ENCODE peak calls at places on chromosomes 13 and 19, in six cellular contexts. One of them, this sample, is unnamed.

GRCh38 chr13:98487016-98487415 is 89.9 kb downstream of the STK24 start:
- DNase-seq in kidney epithelial cell: no peak
- DNase-seq in lung: no peak
- DNase-seq in NB4: no peak
- DNase-seq in epithelial cell of proximal tubule: no peak
- DNase-seq in fibroblast of the aortic adventitia: no peak
- DNase-seq in this sample: no peak

GRCh38 chr19:18479964-18480723 is 41.7 kb downstream of the ELL start:
- DNase-seq in kidney epithelial cell: no peak
- DNase-seq in lung: no peak
- DNase-seq in NB4: no peak
- DNase-seq in epithelial cell of proximal tubule: no peak
- DNase-seq in fibroblast of the aortic adventitia: peak; percentile 77
- DNase-seq in this sample: no peak

GRCh38 chr19:51788936-51789795 is 5.8 kb upstream of the FPR3 start:
- DNase-seq in kidney epithelial cell: no peak
- DNase-seq in lung: no peak
- DNase-seq in NB4: no peak
- DNase-seq in epithelial cell of proximal tubule: no peak
- DNase-seq in fibroblast of the aortic adventitia: no peak
- DNase-seq in this sample: no peak

GRCh38 chr13:23541221-23541620 is 29.0 kb upstream of the TNFRSF19 start:
- DNase-seq in kidney epithelial cell: no peak
- DNase-seq in lung: no peak
- DNase-seq in NB4: no peak
- DNase-seq in epithelial cell of proximal tubule: no peak
- DNase-seq in fibroblast of the aortic adventitia: no peak
- DNase-seq in this sample: no peak

GRCh38 chr19:33304760-33305647 is 2.7 kb upstream of the CEBPA start:
- DNase-seq in kidney epithelial cell: no peak
- DNase-seq in lung: peak; percentile 79
- DNase-seq in NB4: peak; percentile 45
- DNase-seq in epithelial cell of proximal tubule: no peak
- DNase-seq in fibroblast of the aortic adventitia: no peak
- DNase-seq in this sample: no peak

GRCh38 chr19:536031-536880 is 4.7 kb downstream of the CDC34 start:
- DNase-seq in kidney epithelial cell: no peak
- DNase-seq in lung: no peak
- DNase-seq in NB4: no peak
- DNase-seq in epithelial cell of proximal tubule: no peak
- DNase-seq in fibroblast of the aortic adventitia: no peak
- DNase-seq in this sample: no peak

GRCh38 chr13:32079586-32079985 is 48.0 kb downstream of the FRY start:
- DNase-seq in kidney epithelial cell: no peak
- DNase-seq in lung: no peak
- DNase-seq in NB4: no peak
- DNase-seq in epithelial cell of proximal tubule: no peak
- DNase-seq in fibroblast of the aortic adventitia: no peak
- DNase-seq in this sample: no peak

GRCh38 chr13:43545317-43545874 is 241.4 kb downstream of the ENOX1 start:
- DNase-seq in kidney epithelial cell: no peak
- DNase-seq in lung: no peak
- DNase-seq in NB4: no peak
- DNase-seq in epithelial cell of proximal tubule: no peak
- DNase-seq in fibroblast of the aortic adventitia: peak; percentile 60
- DNase-seq in this sample: no peak

GRCh38 chr13:98098511-98098910 is 44.4 kb upstream of the FARP1 start:
- DNase-seq in kidney epithelial cell: no peak
- DNase-seq in lung: no peak
- DNase-seq in NB4: no peak
- DNase-seq in epithelial cell of proximal tubule: no peak
- DNase-seq in fibroblast of the aortic adventitia: peak; percentile 16
- DNase-seq in this sample: no peak

GRCh38 chr13:43782686-43783085 is 4.1 kb downstream of the ENOX1 start:
- DNase-seq in kidney epithelial cell: no peak
- DNase-seq in lung: no peak
- DNase-seq in NB4: no peak
- DNase-seq in epithelial cell of proximal tubule: no peak
- DNase-seq in fibroblast of the aortic adventitia: no peak
- DNase-seq in this sample: no peak

GRCh38 chr19:44703336-44704078 is 4.6 kb downstream of the CEACAM16 start:
- DNase-seq in kidney epithelial cell: no peak
- DNase-seq in lung: no peak
- DNase-seq in NB4: no peak
- DNase-seq in epithelial cell of proximal tubule: no peak
- DNase-seq in fibroblast of the aortic adventitia: no peak
- DNase-seq in this sample: no peak

GRCh38 chr13:114110091-114110829 is 22.2 kb downstream of the RASA3 start:
- DNase-seq in kidney epithelial cell: no peak
- DNase-seq in lung: no peak
- DNase-seq in NB4: peak; percentile 97
- DNase-seq in epithelial cell of proximal tubule: no peak
- DNase-seq in fibroblast of the aortic adventitia: no peak
- DNase-seq in this sample: no peak

GRCh38 chr13:55062662-55063061 is 2034.0 kb downstream of the OLFM4 start:
- DNase-seq in kidney epithelial cell: no peak
- DNase-seq in lung: no peak
- DNase-seq in NB4: no peak
- DNase-seq in epithelial cell of proximal tubule: no peak
- DNase-seq in fibroblast of the aortic adventitia: no peak
- DNase-seq in this sample: no peak

GRCh38 chr19:1396768-1397679 is 4.3 kb downstream of the GAMT start:
- DNase-seq in kidney epithelial cell: no peak
- DNase-seq in lung: no peak
- DNase-seq in NB4: no peak
- DNase-seq in epithelial cell of proximal tubule: no peak
- DNase-seq in fibroblast of the aortic adventitia: no peak
- DNase-seq in this sample: no peak

GRCh38 chr19:8631425-8631819 is 989 bp downstream of the NFILZ start:
- DNase-seq in kidney epithelial cell: no peak
- DNase-seq in lung: no peak
- DNase-seq in NB4: no peak
- DNase-seq in epithelial cell of proximal tubule: no peak
- DNase-seq in fibroblast of the aortic adventitia: peak; percentile 57
- DNase-seq in this sample: no peak

GRCh38 chr13:79780240-79780639 is 299.3 kb downstream of the NDFIP2 start:
- DNase-seq in kidney epithelial cell: no peak
- DNase-seq in lung: no peak
- DNase-seq in NB4: no peak
- DNase-seq in epithelial cell of proximal tubule: no peak
- DNase-seq in fibroblast of the aortic adventitia: peak; percentile 69
- DNase-seq in this sample: no peak

DNA sequence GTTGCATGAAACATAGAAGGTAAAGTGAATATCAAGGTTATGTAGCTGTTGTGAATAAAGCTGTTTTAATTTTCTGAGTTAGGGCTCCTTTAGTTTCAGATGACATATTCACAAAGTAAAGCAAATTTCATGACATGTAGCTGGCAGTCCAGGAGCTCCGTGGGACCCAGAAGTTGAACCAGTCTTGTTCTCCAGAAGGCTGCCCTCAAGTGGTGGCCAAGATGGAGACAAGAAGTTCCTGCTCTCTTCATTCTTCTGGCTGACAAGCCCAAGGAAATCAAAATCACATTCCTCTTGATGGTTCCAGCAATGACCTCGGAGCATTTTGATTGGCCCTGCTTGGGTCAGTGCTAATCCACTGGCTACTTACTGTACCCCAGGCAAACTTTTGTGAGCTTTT is 128.7 kb downstream of the LIG4 start:
- DNase-seq in kidney epithelial cell: peak; percentile 9
- DNase-seq in lung: no peak
- DNase-seq in NB4: peak; percentile 49
- DNase-seq in epithelial cell of proximal tubule: no peak
- DNase-seq in fibroblast of the aortic adventitia: no peak
- DNase-seq in this sample: no peak
- TF ChIP-seq CTCF in kidney epithelial cell: peak; percentile 36
- TF ChIP-seq CTCF in lung: no peak
- TF ChIP-seq CTCF in NB4: peak; percentile 51
- TF ChIP-seq CTCF in epithelial cell of proximal tubule: peak; percentile 53
- TF ChIP-seq CTCF in fibroblast of the aortic adventitia: no peak
- TF ChIP-seq CTCF in this sample: no peak

GRCh38 chr19:36152061-36152885 is at the start of gene COX7A1:
- DNase-seq in kidney epithelial cell: no peak
- DNase-seq in lung: no peak
- DNase-seq in NB4: no peak
- DNase-seq in epithelial cell of proximal tubule: no peak
- DNase-seq in fibroblast of the aortic adventitia: peak; percentile 61
- DNase-seq in this sample: no peak
- H3K4me3 ChIP-seq in kidney epithelial cell: no peak within 1 kb of the TSS
- H3K4me3 ChIP-seq in lung: peak within 1 kb of the TSS; percentile 51
- H3K4me3 ChIP-seq in NB4: no peak within 1 kb of the TSS
- H3K4me3 ChIP-seq in epithelial cell of proximal tubule: peak within 1 kb of the TSS; percentile 25
- H3K4me3 ChIP-seq in fibroblast of the aortic adventitia: peak within 1 kb of the TSS; percentile 56
- H3K4me3 ChIP-seq in this sample: peak within 1 kb of the TSS; percentile 27

DNA sequence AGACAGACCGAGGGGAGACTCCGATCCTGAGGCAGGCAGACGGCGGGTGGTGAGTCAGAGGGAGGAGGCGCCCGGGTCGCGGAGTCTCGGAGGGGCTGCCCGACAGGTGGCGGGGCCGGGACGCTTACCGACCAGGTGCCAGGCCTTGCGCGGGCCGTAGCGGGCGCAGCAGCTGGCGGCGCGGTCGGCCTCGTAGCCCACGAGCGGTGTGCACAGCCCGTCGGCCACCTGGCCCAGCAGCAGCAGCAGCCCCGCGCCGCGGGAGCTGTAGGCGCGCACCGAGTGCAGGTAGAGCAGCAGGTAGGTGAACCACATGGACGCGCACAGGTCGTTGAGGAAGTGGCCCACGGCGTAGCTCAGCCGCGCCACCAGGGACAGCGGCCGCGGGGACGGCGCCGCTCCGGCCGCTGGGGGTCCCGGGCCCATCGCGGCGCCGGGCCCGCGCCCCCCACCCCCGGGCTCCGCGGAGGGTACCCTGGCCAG is 367 bp downstream of the MFSD12 start:
- DNase-seq in kidney epithelial cell: no peak
- DNase-seq in lung: no peak
- DNase-seq in NB4: peak; percentile 55
- DNase-seq in epithelial cell of proximal tubule: no peak
- DNase-seq in fibroblast of the aortic adventitia: no peak
- DNase-seq in this sample: no peak
- TF ChIP-seq CTCF in kidney epithelial cell: no peak
- TF ChIP-seq CTCF in lung: no peak
- TF ChIP-seq CTCF in NB4: no peak
- TF ChIP-seq CTCF in epithelial cell of proximal tubule: no peak
- TF ChIP-seq CTCF in fibroblast of the aortic adventitia: no peak
- TF ChIP-seq CTCF in this sample: no peak

GRCh38 chr19:5530701-5531100 is 37.1 kb downstream of the TINCR start:
- DNase-seq in kidney epithelial cell: no peak
- DNase-seq in lung: no peak
- DNase-seq in NB4: no peak
- DNase-seq in epithelial cell of proximal tubule: no peak
- DNase-seq in fibroblast of the aortic adventitia: no peak
- DNase-seq in this sample: no peak
- H3K4me3 ChIP-seq in kidney epithelial cell: no peak overlapping the region
- H3K4me3 ChIP-seq in lung: no peak overlapping the region
- H3K4me3 ChIP-seq in NB4: no peak overlapping the region
- H3K4me3 ChIP-seq in epithelial cell of proximal tubule: no peak overlapping the region
- H3K4me3 ChIP-seq in fibroblast of the aortic adventitia: no peak overlapping the region
- H3K4me3 ChIP-seq in this sample: no peak overlapping the region

DNA sequence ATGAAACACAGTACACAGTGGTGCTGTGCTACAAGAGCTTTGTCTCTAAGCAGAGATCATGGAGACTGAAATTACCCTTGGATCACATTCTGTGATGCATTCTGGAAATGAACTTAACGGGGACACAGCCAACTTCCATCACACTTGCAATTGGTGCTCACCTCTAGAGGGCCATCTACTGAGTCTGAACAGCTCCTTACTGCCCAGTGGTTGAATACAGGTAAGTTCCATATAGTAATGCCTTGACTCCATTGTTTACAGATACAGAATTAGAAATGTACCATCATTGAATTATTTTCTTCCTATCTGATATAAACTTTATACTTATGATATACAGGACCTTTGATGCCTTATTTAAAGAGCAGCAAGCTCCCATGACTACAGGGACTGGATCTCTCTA is 686.4 kb downstream of the PCDH9 start:
- DNase-seq in kidney epithelial cell: no peak
- DNase-seq in lung: no peak
- DNase-seq in NB4: peak; percentile 13
- DNase-seq in epithelial cell of proximal tubule: no peak
- DNase-seq in fibroblast of the aortic adventitia: no peak
- DNase-seq in this sample: no peak
- TF ChIP-seq CTCF in kidney epithelial cell: no peak
- TF ChIP-seq CTCF in lung: no peak
- TF ChIP-seq CTCF in NB4: peak; percentile 15
- TF ChIP-seq CTCF in epithelial cell of proximal tubule: peak; percentile 45
- TF ChIP-seq CTCF in fibroblast of the aortic adventitia: peak; percentile 1
- TF ChIP-seq CTCF in this sample: no peak

GRCh38 chr13:96238241-96238640 is 148.3 kb downstream of the HS6ST3 start:
- DNase-seq in kidney epithelial cell: no peak
- DNase-seq in lung: no peak
- DNase-seq in NB4: no peak
- DNase-seq in epithelial cell of proximal tubule: no peak
- DNase-seq in fibroblast of the aortic adventitia: no peak
- DNase-seq in this sample: no peak

GRCh38 chr13:96238861-96239260 is 149.0 kb downstream of the HS6ST3 start:
- DNase-seq in kidney epithelial cell: no peak
- DNase-seq in lung: no peak
- DNase-seq in NB4: no peak
- DNase-seq in epithelial cell of proximal tubule: no peak
- DNase-seq in fibroblast of the aortic adventitia: peak; percentile 5
- DNase-seq in this sample: no peak

GRCh38 chr13:96248103-96248502 is 158.2 kb downstream of the HS6ST3 start:
- DNase-seq in kidney epithelial cell: no peak
- DNase-seq in lung: no peak
- DNase-seq in NB4: no peak
- DNase-seq in epithelial cell of proximal tubule: no peak
- DNase-seq in fibroblast of the aortic adventitia: no peak
- DNase-seq in this sample: no peak

GRCh38 chr13:96243371-96243770 is 153.5 kb downstream of the HS6ST3 start:
- DNase-seq in kidney epithelial cell: peak; percentile 45
- DNase-seq in lung: no peak
- DNase-seq in NB4: no peak
- DNase-seq in epithelial cell of proximal tubule: peak; percentile 32
- DNase-seq in fibroblast of the aortic adventitia: no peak
- DNase-seq in this sample: no peak
- H3K4me3 ChIP-seq in kidney epithelial cell: no peak overlapping the region
- H3K4me3 ChIP-seq in lung: no peak overlapping the region
- H3K4me3 ChIP-seq in NB4: no peak overlapping the region
- H3K4me3 ChIP-seq in epithelial cell of proximal tubule: no peak overlapping the region
- H3K4me3 ChIP-seq in fibroblast of the aortic adventitia: no peak overlapping the region
- H3K4me3 ChIP-seq in this sample: no peak overlapping the region

DNA sequence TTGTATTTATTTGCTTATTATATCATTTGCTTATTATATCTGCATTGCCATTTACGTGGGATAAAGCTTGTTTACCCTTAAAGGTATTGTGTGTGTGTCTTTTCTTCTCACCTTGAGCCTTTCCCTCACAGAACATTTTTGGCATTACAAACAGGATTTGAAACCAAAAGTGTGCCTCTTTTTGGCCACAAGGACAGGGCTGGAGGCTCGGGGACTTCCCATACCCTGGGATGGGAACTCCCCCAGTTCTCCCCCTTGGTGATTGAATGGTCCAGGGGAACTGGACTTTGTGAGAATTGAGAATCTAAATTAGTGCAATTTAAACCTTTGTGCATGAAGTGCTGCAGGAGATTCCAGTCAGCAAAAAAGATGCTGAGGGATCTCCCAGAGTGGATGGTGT is 2.4 kb upstream of the ZNF506 start:
- DNase-seq in kidney epithelial cell: no peak
- DNase-seq in lung: no peak
- DNase-seq in NB4: no peak
- DNase-seq in epithelial cell of proximal tubule: no peak
- DNase-seq in fibroblast of the aortic adventitia: no peak
- DNase-seq in this sample: no peak
- TF ChIP-seq CTCF in kidney epithelial cell: no peak
- TF ChIP-seq CTCF in lung: no peak
- TF ChIP-seq CTCF in NB4: no peak
- TF ChIP-seq CTCF in epithelial cell of proximal tubule: no peak
- TF ChIP-seq CTCF in fibroblast of the aortic adventitia: no peak
- TF ChIP-seq CTCF in this sample: no peak